ENCODE peak calls at places on chromosome 14, in six cellular contexts. G, W, D, O, Z and N are unnamed samples.

GRCh38 chr14:50410921-50411320 is 14.2 kb upstream of the CDKL1 start:
- DNase-seq in W (no peak), G (no peak), D (no peak), O (no peak), Z (no peak), N (no peak)

GRCh38 chr14:59251811-59252771 is 63.6 kb downstream of the DAAM1 start:
- DNase-seq in G (no peak), D (no peak), Z (no peak), O (no peak), W (peak; percentile 33), N (no peak)

GRCh38 chr14:76720382-76720813 is 40.9 kb upstream of the VASH1 start:
- DNase-seq in G (peak; percentile 34), D (no peak), O (peak; percentile 36), W (peak; percentile 71), Z (peak; percentile 85), N (peak; percentile 93)

GRCh38 chr14:68790656-68791077 is 2.2 kb downstream of the ZFP36L1 start:
- DNase-seq in O (no peak), W (no peak), D (no peak), G (no peak), Z (no peak), N (no peak)

GRCh38 chr14:49424436-49425331 is 161.5 kb downstream of the RPS29 start:
- DNase-seq in Z (no peak), W (no peak), O (no peak), G (no peak), D (no peak), N (no peak)

GRCh38 chr14:30053103-30053502 is 125.5 kb upstream of the PRKD1 start:
- DNase-seq in G (no peak), W (no peak), D (no peak), Z (no peak), O (no peak), N (no peak)

GRCh38 chr14:100770605-100771120 is 44.0 kb downstream of the DLK1 start:
- DNase-seq in G (no peak), O (no peak), W (no peak), D (no peak), Z (peak; percentile 44), N (no peak)

GRCh38 chr14:61438860-61439765 is 117.7 kb downstream of the PRKCH start:
- DNase-seq in D (no peak), Z (no peak), G (peak; percentile 90), O (peak; percentile 36), W (peak; percentile 76), N (peak; percentile 14)

GRCh38 chr14:34354556-34354955 is 107.5 kb downstream of the SPTSSA start:
- DNase-seq in D (no peak), O (no peak), G (no peak), Z (no peak), W (no peak), N (no peak)

GRCh38 chr14:23034498-23035302 is at the start of gene PSMB5:
- DNase-seq in D (peak; percentile 98), O (peak; percentile 91), W (peak; percentile 98), Z (peak; percentile 96), G (peak; percentile 98), N (peak; percentile 95)

GRCh38 chr14:81137316-81137715 is 83.4 kb downstream of the GTF2A1 start:
- DNase-seq in D (no peak), W (no peak), O (no peak), Z (no peak), G (no peak), N (no peak)

GRCh38 chr14:35366048-35366428 is 38.5 kb downstream of the NFKBIA start:
- DNase-seq in G (no peak), W (no peak), O (no peak), Z (no peak), D (no peak), N (no peak)

GRCh38 chr14:99436247-99437180 is 44.1 kb downstream of the SETD3 start:
- DNase-seq in O (no peak), D (no peak), W (no peak), Z (no peak), G (no peak), N (no peak)

GRCh38 chr14:98932436-98933325 is 339.3 kb downstream of the BCL11B start:
- DNase-seq in Z (peak; percentile 17), D (no peak), G (no peak), O (no peak), W (no peak), N (no peak)

GRCh38 chr14:49972840-49973239 is 80.0 kb downstream of the ARF6 start:
- DNase-seq in G (no peak), W (no peak), D (peak; percentile 71), Z (no peak), O (peak; percentile 74), N (no peak)

GRCh38 chr14:83960832-83961512 is 1569.0 kb upstream of the FLRT2 start:
- DNase-seq in G (no peak), Z (no peak), W (peak; percentile 66), O (no peak), D (no peak), N (no peak)

GRCh38 chr14:73227812-73228781 is 9.2 kb upstream of the PAPLN start:
- DNase-seq in W (peak; percentile 67), O (peak; percentile 38), Z (peak; percentile 83), G (no peak), D (no peak), N (no peak)

GRCh38 chr14:72643317-72643801 is 250.5 kb downstream of the DPF3 start:
- DNase-seq in G (no peak), D (no peak), O (no peak), W (no peak), Z (no peak), N (no peak)

GRCh38 chr14:62357362-62357761 is 595.1 kb downstream of the SNAPC1 start:
- DNase-seq in W (no peak), Z (no peak), G (no peak), D (no peak), O (no peak), N (no peak)

GRCh38 chr14:64674829-64675228 is 29.4 kb upstream of the PLEKHG3 start:
- DNase-seq in D (no peak), G (no peak), Z (no peak), W (no peak), O (no peak), N (no peak)
- H3K27ac ChIP-seq in D (no peak overlapping the region), G (no peak overlapping the region), Z (no peak overlapping the region), W (no peak overlapping the region), O (peak overlapping the region; percentile 51), N (peak overlapping the region; percentile 81)

DNA sequence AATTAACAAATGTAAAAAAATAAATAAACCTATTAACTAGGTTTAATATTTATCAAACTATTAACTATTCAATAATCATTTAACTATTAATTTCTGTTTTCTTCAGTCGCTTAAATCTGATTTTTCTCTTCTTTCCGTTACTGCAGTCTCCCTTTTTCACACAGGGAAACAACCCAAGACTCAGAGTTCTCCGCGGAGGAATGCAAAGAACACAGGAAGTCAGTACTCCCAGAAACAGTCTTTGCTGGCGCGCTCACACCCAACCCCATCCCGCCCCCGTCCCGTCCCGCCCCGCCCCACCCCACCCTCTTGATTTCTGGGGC is 355 bp upstream of the METTL17 start:
- DNase-seq in Z (no peak), G (no peak), O (no peak), D (no peak), W (no peak), N (peak; percentile 78)
- TF ChIP-seq POLR2AphosphoS5 in Z (no peak), G (no peak), O (no peak), D (peak; percentile 53), W (peak; percentile 18), N (no peak)

GRCh38 chr14:104212206-104213095 is 74.1 kb downstream of the KIF26A start:
- DNase-seq in D (no peak), W (no peak), Z (no peak), G (no peak), O (no peak), N (no peak)

GRCh38 chr14:104211741-104212140 is 73.4 kb downstream of the KIF26A start:
- DNase-seq in W (no peak), D (no peak), Z (no peak), O (no peak), G (no peak), N (no peak)

GRCh38 chr14:104211242-104211641 is 72.9 kb downstream of the KIF26A start:
- DNase-seq in W (no peak), D (no peak), G (no peak), O (no peak), Z (no peak), N (no peak)

GRCh38 chr14:104209985-104210520 is 71.7 kb downstream of the KIF26A start:
- DNase-seq in Z (no peak), W (no peak), G (no peak), O (no peak), D (no peak), N (no peak)

DNA sequence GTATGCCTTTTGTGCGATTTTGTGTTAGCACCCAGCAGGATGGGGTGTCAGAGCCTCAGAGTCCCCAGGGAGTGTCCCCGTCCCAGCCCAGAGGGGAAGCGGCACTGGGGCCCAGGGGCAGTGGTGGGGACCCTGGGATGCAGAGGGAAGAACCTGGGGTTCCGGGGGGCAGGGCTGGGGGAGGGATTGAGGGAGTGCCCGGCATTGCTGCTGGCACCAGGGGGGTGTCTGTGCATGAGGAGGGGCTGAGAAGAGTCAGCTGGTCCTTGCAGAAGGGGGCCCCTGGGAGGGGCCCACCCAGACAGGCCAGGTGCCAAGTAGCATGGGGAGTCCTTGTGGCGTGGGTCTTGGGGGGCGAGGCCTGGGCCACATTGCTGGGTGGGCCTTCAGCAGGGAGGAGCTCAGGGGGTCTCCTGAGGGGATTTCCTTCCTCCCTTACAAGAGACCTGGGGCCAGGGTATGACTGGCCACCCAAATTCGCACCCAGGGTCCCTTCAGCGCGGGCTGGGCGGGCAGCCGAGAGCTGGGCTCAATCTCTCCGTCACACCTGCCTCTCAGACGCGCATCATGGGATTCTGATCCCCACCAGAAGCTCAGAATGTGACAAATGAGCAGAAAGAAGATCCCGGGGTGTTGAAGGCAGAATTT is 72.3 kb downstream of the KIF26A start:
- DNase-seq in D (no peak), G (no peak), Z (no peak), O (no peak), W (no peak), N (no peak)
- H3K27ac ChIP-seq in D (no peak overlapping the region), G (no peak overlapping the region), Z (no peak overlapping the region), O (no peak overlapping the region), W (no peak overlapping the region), N (no peak overlapping the region)

DNA sequence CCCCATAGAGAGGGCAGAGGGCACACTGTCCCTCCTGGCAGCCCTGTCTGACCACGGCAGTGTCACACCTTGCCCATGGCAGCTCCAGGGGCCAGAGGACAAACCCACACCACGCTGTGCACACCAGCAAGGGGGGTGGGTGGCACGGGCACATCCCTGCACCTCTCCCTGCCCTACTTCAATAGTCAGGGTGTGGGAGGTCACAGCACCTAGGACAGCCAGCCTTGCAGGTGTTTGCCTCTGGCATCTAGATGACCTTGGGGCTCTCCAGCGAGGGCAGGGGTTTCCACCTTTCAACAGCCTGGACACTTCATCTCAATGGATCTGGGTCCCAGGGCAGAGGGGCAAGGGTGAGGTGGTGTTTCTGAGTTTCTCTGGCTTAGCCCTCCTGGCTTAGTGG is 69.2 kb downstream of the LGMN start:
- DNase-seq in D (no peak), G (no peak), W (no peak), O (no peak), Z (peak; percentile 49), N (no peak)
- TF ChIP-seq POLR2AphosphoS5 in D (no peak), G (no peak), W (no peak), O (no peak), Z (no peak), N (no peak)

GRCh38 chr14:75240781-75241180 is 37.8 kb upstream of the FOS start:
- DNase-seq in Z (no peak), O (no peak), W (no peak), G (no peak), D (no peak), N (no peak)
- H3K27ac ChIP-seq in Z (no peak overlapping the region), O (no peak overlapping the region), W (no peak overlapping the region), G (no peak overlapping the region), D (no peak overlapping the region), N (no peak overlapping the region)

GRCh38 chr14:74582910-74583581 is 29.0 kb downstream of the LTBP2 start:
- DNase-seq in D (no peak), O (no peak), W (no peak), Z (peak; percentile 57), G (no peak), N (no peak)
- TF ChIP-seq POLR2AphosphoS5 in D (no peak), O (no peak), W (no peak), Z (no peak), G (no peak), N (no peak)